ENCODE peak calls at places on chromosomes 7 and 10, in ten cellular contexts. V, U, X, F, R, A, C, E, P and L are unnamed samples.
A peak's percentile ranks its signal among the peaks of the same experiment; 100 is the strongest.

GRCh38 chr7:26115628-26116027 is 36.4 kb upstream of the NFE2L3 start:
- DNase-seq in P (no peak), C (no peak), V (no peak), X (no peak), U (no peak), E (no peak), A (no peak), F (no peak), R (no peak), L (no peak)

GRCh38 chr7:27179503-27180430 is 5.3 kb downstream of the HOXA11 start:
- DNase-seq in X (peak; percentile 70), R (peak; percentile 71), A (no peak), C (peak; percentile 63), P (peak; percentile 41), E (peak; percentile 64), U (peak; percentile 90), F (peak; percentile 45), V (peak; percentile 56), L (peak; percentile 35)

GRCh38 chr10:112375721-112376577 is 2.0 kb downstream of the ACSL5 start:
- DNase-seq in U (peak; percentile 77), C (no peak), R (peak; percentile 26), F (peak; percentile 49), V (peak; percentile 56), X (no peak), P (peak; percentile 56), E (peak; percentile 80), A (peak; percentile 78), L (no peak)

GRCh38 chr7:108529341-108529740 is 3.4 kb upstream of the PNPLA8 start:
- DNase-seq in P (no peak), F (no peak), R (no peak), U (no peak), X (no peak), A (no peak), E (no peak), C (no peak), V (no peak), L (no peak)

GRCh38 chr10:17665742-17666141 is 21.8 kb downstream of the STAM start:
- DNase-seq in A (peak; percentile 27), U (no peak), X (no peak), C (no peak), F (peak; percentile 95), P (peak; percentile 20), V (peak; percentile 96), R (no peak), E (no peak), L (peak; percentile 77)

GRCh38 chr7:130346339-130346905 is 1.8 kb downstream of the CPA5 start:
- DNase-seq in X (no peak), U (no peak), E (no peak), A (no peak), C (no peak), F (no peak), R (no peak), P (no peak), V (no peak), L (no peak)

GRCh38 chr10:98555011-98555619 is 108.4 kb upstream of the HPS1 start:
- DNase-seq in R (no peak), F (no peak), E (no peak), A (no peak), C (no peak), V (no peak), X (no peak), U (no peak), P (no peak), L (peak; percentile 19)

GRCh38 chr7:4730276-4730675 is 45.1 kb upstream of the AP5Z1 start:
- DNase-seq in U (no peak), P (no peak), X (no peak), A (no peak), E (no peak), C (no peak), R (no peak), F (no peak), V (no peak), L (no peak)

GRCh38 chr10:12914111-12914510 is 87.4 kb downstream of the CCDC3 start:
- DNase-seq in F (no peak), C (no peak), V (no peak), U (no peak), E (no peak), R (no peak), X (no peak), P (no peak), A (no peak), L (peak; percentile 19)

GRCh38 chr7:21902240-21902639 is 43.5 kb downstream of the CDCA7L start:
- DNase-seq in P (no peak), U (no peak), X (no peak), E (no peak), A (no peak), F (peak; percentile 54), R (no peak), C (no peak), V (peak; percentile 64), L (peak; percentile 39)

GRCh38 chr10:120742373-120742772 is 108.8 kb upstream of the WDR11 start:
- DNase-seq in P (no peak), U (no peak), V (no peak), A (no peak), E (no peak), F (no peak), C (no peak), R (no peak), X (no peak), L (no peak)

GRCh38 chr10:69446650-69447151 is 4.6 kb upstream of the TSPAN15 start:
- DNase-seq in E (no peak), U (no peak), R (no peak), F (peak; percentile 74), C (no peak), A (no peak), X (no peak), V (peak; percentile 54), P (peak; percentile 81), L (peak; percentile 80)

GRCh38 chr7:36191292-36191920 is 38.4 kb downstream of the EEPD1 start:
- DNase-seq in C (peak; percentile 55), E (peak; percentile 33), V (peak; percentile 41), A (no peak), P (no peak), F (peak; percentile 74), X (no peak), U (no peak), R (no peak), L (no peak)

GRCh38 chr7:36192050-36192824 is 39.2 kb downstream of the EEPD1 start:
- DNase-seq in E (peak; percentile 65), U (no peak), F (peak; percentile 98), R (no peak), X (no peak), P (no peak), V (peak; percentile 92), C (no peak), A (no peak), L (no peak)

GRCh38 chr7:36192877-36193276 is 39.8 kb downstream of the EEPD1 start:
- DNase-seq in X (no peak), C (no peak), E (no peak), A (no peak), P (no peak), F (no peak), R (no peak), U (no peak), V (no peak), L (no peak)

GRCh38 chr7:36188923-36189322 is 35.9 kb downstream of the EEPD1 start:
- DNase-seq in P (no peak), V (no peak), E (no peak), U (no peak), R (no peak), F (no peak), C (no peak), X (no peak), A (no peak), L (no peak)

DNA sequence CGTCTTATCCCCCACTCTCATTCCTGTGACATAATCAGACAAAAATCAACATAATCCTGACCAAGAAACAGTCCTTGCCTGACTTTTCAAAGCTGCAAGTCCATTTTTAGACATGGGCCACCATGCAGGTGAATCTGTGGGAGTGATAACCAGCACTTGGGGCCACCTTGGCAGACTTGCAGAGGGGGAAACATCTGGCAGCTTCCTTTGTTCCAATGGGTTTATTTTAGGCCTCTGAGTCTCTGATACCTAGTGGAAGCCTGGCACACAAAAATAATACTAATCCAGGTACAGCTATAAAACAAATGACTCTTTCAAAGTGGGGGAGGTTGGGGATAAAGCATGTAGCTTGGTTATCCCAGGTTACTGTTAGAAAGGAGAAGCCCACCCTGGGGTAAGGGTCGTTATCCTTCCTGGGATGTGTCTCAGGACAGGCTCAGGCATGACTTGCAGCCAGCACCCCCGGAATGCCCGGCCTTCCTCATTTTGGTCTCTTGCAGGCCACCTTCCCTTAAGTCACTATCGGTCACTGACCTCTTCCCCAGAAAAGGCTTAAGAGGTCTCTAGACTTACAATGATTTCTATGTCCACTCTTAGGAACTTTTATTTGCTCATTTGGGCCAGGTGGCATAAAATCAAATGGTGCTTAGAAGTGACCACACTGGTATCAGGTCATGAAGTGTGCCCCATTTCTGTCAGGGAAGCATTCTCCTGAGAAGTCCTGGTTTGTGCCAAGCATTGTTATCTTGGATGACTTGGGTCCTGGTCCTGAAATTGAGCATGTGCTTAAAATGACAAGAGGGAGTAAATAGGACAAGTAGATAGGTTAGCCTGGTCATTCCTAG is 37.6 kb downstream of the EEPD1 start:
- DNase-seq in F (peak; percentile 25), V (no peak), C (no peak), P (no peak), U (no peak), A (no peak), X (no peak), E (peak; percentile 41), R (no peak), L (no peak)
- H3K4me1 ChIP-seq in F (peaks cover 38% of the 10 kb centered on the region), V (no peaks in the 10 kb centered on the region), C (peaks cover 24% of the 10 kb centered on the region), P (peaks cover 60% of the 10 kb centered on the region), U (peaks cover 65% of the 10 kb centered on the region), A (peaks cover 46% of the 10 kb centered on the region), X (no peaks in the 10 kb centered on the region), E (peaks cover 89% of the 10 kb centered on the region), R (no peaks in the 10 kb centered on the region), L (no peaks in the 10 kb centered on the region)

GRCh38 chr7:2715341-2716231 is 27.6 kb downstream of the AMZ1 start:
- DNase-seq in E (peak; percentile 36), F (peak; percentile 57), R (no peak), P (no peak), V (peak; percentile 26), X (no peak), C (peak; percentile 59), A (no peak), U (no peak), L (no peak)
- H3K4me1 ChIP-seq in E (peaks cover 45% of the 10 kb centered on the region), F (peaks cover 11% of the 10 kb centered on the region), R (no peaks in the 10 kb centered on the region), P (peaks cover under 1% of the 10 kb centered on the region), V (peaks cover 22% of the 10 kb centered on the region), X (peaks cover 22% of the 10 kb centered on the region), C (peaks cover 74% of the 10 kb centered on the region), A (peaks cover 45% of the 10 kb centered on the region), U (peaks cover 25% of the 10 kb centered on the region), L (peaks cover under 1% of the 10 kb centered on the region)

GRCh38 chr7:141013345-141013715 is 1.4 kb downstream of the MRPS33 start:
- DNase-seq in R (no peak), X (no peak), P (no peak), E (peak; percentile 27), U (no peak), V (no peak), F (no peak), C (no peak), A (no peak), L (no peak)
- H3K4me1 ChIP-seq in R (no peaks in the 10 kb centered on the region), X (no peaks in the 10 kb centered on the region), P (peaks cover 30% of the 10 kb centered on the region), E (peaks cover 20% of the 10 kb centered on the region), U (peaks cover 11% of the 10 kb centered on the region), V (peaks cover 4% of the 10 kb centered on the region), F (peaks cover 2% of the 10 kb centered on the region), C (no peaks in the 10 kb centered on the region), A (peaks cover 14% of the 10 kb centered on the region), L (peaks cover 10% of the 10 kb centered on the region)

DNA sequence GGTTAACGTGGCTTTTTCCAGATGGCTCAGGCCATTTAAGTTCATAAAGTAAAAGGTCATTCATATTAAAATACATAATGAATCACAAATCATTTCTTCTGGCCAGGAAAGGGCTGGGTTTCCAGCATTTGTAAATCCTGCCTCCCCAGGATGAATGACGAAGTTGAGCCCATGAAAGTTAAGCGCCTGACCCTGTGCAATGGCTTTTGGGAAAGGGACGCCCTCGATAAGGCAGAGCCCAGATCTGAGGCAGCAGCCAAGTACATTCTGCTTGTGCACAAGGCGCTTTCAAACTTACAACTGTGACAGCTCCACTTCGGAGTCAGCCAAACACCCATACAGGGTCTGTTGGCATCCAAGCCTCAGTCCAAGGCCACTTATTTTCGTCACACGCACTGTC is 2.8 kb downstream of the GIMAP6 start:
- DNase-seq in P (no peak), A (peak; percentile 87), E (no peak), V (no peak), F (no peak), R (no peak), C (peak; percentile 66), X (no peak), U (no peak), L (no peak)
- H3K4me1 ChIP-seq in P (no peaks in the 10 kb centered on the region), A (peaks cover 52% of the 10 kb centered on the region), E (no peaks in the 10 kb centered on the region), V (no peaks in the 10 kb centered on the region), F (no peaks in the 10 kb centered on the region), R (no peaks in the 10 kb centered on the region), C (peaks cover 8% of the 10 kb centered on the region), X (no peaks in the 10 kb centered on the region), U (no peaks in the 10 kb centered on the region), L (no peaks in the 10 kb centered on the region)